ENCODE peak calls at places on chromosomes 2 and 18, in eight cellular contexts. M, Z, F, H, J, O, P and A are unnamed samples.

GRCh38 chr2:138373993-138374408 is 127.6 kb upstream of the SPOPL start:
- DNase-seq in M (no peak), Z (no peak), F (no peak), H (no peak), J (peak), O (no peak), P (peak), A (no peak)

GRCh38 chr2:202035089-202035940 is 1.7 kb downstream of the FZD7 start:
- DNase-seq in M (peak), Z (peak), F (no peak), H (peak), J (no peak), O (peak), P (no peak), A (peak)

GRCh38 chr2:8522682-8523081 is 159.2 kb upstream of the ID2 start:
- DNase-seq in M (no peak), Z (no peak), F (no peak), H (no peak), J (no peak), O (no peak), P (no peak), A (no peak)

GRCh38 chr2:173210270-173211196 is 134.9 kb downstream of the MAP3K20 start:
- DNase-seq in M (peak), Z (peak), F (peak), H (peak), J (peak), O (peak), P (peak), A (no peak)

GRCh38 chr18:62126776-62127175 is 60.1 kb downstream of the PIGN start:
- DNase-seq in M (no peak), Z (no peak), F (no peak), H (no peak), J (no peak), O (no peak), P (no peak), A (no peak)

GRCh38 chr2:25086070-25086560 is 44.2 kb downstream of the EFR3B start:
- DNase-seq in M (no peak), Z (no peak), F (no peak), H (no peak), J (no peak), O (no peak), P (no peak), A (no peak)

GRCh38 chr2:100819365-100820345 is at the start of gene NPAS2:
- DNase-seq in M (peak), Z (peak), F (no peak), H (peak), J (peak), O (peak), P (peak), A (peak)

GRCh38 chr18:9905401-9905922 is 8.4 kb upstream of the VAPA start:
- DNase-seq in M (no peak), Z (no peak), F (no peak), H (no peak), J (no peak), O (no peak), P (no peak), A (no peak)

GRCh38 chr2:163185160-163185559 is 346.6 kb upstream of the KCNH7 start:
- DNase-seq in M (no peak), Z (no peak), F (no peak), H (no peak), J (no peak), O (no peak), P (no peak), A (no peak)

GRCh38 chr2:36820942-36821605 is 124.6 kb downstream of the VIT start:
- DNase-seq in M (no peak), Z (no peak), F (no peak), H (no peak), J (no peak), O (no peak), P (no peak), A (no peak)

GRCh38 chr18:43422483-43422882 is 145.2 kb upstream of the SYT4 start:
- DNase-seq in M (no peak), Z (peak), F (no peak), H (no peak), J (no peak), O (no peak), P (no peak), A (no peak)

GRCh38 chr2:175844169-175844568 is 157.9 kb downstream of the LNPK start:
- DNase-seq in M (no peak), Z (no peak), F (no peak), H (no peak), J (no peak), O (no peak), P (peak), A (no peak)

GRCh38 chr2:85987266-85988178 is 98.7 kb upstream of the ST3GAL5 start:
- DNase-seq in M (no peak), Z (no peak), F (no peak), H (no peak), J (no peak), O (no peak), P (no peak), A (no peak)

GRCh38 chr2:233953106-233953801 is 36.1 kb downstream of the TRPM8 start:
- DNase-seq in M (no peak), Z (no peak), F (no peak), H (no peak), J (no peak), O (no peak), P (no peak), A (no peak)

GRCh38 chr2:204226305-204226861 is 289.8 kb downstream of the ICOS start:
- DNase-seq in M (no peak), Z (no peak), F (no peak), H (no peak), J (no peak), O (peak), P (no peak), A (no peak)

GRCh38 chr2:210502997-210503621 is 26.6 kb upstream of the LANCL1 start:
- DNase-seq in M (no peak), Z (peak), F (no peak), H (peak), J (peak), O (peak), P (peak), A (peak)

GRCh38 chr2:86225581-86225980 is 26.3 kb downstream of the MRPL35 start:
- DNase-seq in M (peak), Z (no peak), F (no peak), H (no peak), J (peak), O (no peak), P (no peak), A (peak)

GRCh38 chr2:230816735-230817134 is 48.0 kb upstream of the ITM2C start:
- DNase-seq in M (peak), Z (no peak), F (no peak), H (no peak), J (no peak), O (peak), P (no peak), A (no peak)

GRCh38 chr2:43169091-43169936 is 57.1 kb downstream of the ZFP36L2 start:
- DNase-seq in M (peak), Z (no peak), F (no peak), H (no peak), J (peak), O (peak), P (peak), A (peak)

GRCh38 chr18:37385846-37386435 is 179.7 kb downstream of the CELF4 start:
- DNase-seq in M (no peak), Z (no peak), F (no peak), H (no peak), J (peak), O (no peak), P (peak), A (no peak)

GRCh38 chr2:196113061-196113974 is 44.7 kb upstream of the DNAH7 start:
- DNase-seq in M (no peak), Z (no peak), F (peak), H (no peak), J (no peak), O (no peak), P (no peak), A (no peak)

GRCh38 chr2:50746526-50746925 is 285.4 kb downstream of the NRXN1 start:
- DNase-seq in M (no peak), Z (peak), F (no peak), H (peak), J (peak), O (no peak), P (peak), A (no peak)

GRCh38 chr2:64311948-64312621 is 141.9 kb upstream of the LGALSL start:
- DNase-seq in M (peak), Z (no peak), F (peak), H (peak), J (no peak), O (peak), P (peak), A (no peak)

GRCh38 chr2:68921646-68922045 is 31.0 kb downstream of the GKN2 start:
- DNase-seq in M (no peak), Z (no peak), F (no peak), H (no peak), J (no peak), O (no peak), P (no peak), A (no peak)

GRCh38 chr2:199457147-199458016 is at the start of gene SATB2:
- DNase-seq in M (no peak), Z (peak), F (no peak), H (peak), J (peak), O (no peak), P (peak), A (peak)

GRCh38 chr2:240595381-240596079 is 9.0 kb downstream of the CAPN10 start:
- DNase-seq in M (no peak), Z (peak), F (no peak), H (peak), J (peak), O (no peak), P (no peak), A (peak)

GRCh38 chr2:675460-675859 is 1.7 kb downstream of the TMEM18 start:
- DNase-seq in M (no peak), Z (no peak), F (no peak), H (no peak), J (no peak), O (no peak), P (no peak), A (no peak)

GRCh38 chr2:224038049-224038829 is 847 bp downstream of the SERPINE2 start:
- DNase-seq in M (peak), Z (peak), F (no peak), H (peak), J (peak), O (no peak), P (peak), A (peak)

GRCh38 chr2:159996792-159997546 is 65.4 kb downstream of the PLA2R1 start:
- DNase-seq in M (no peak), Z (no peak), F (no peak), H (no peak), J (no peak), O (no peak), P (no peak), A (no peak)

GRCh38 chr2:85899849-85900248 is 11.1 kb upstream of the ST3GAL5 start:
- DNase-seq in M (no peak), Z (no peak), F (no peak), H (no peak), J (no peak), O (no peak), P (no peak), A (no peak)

GRCh38 chr2:101125799-101126198 is 25.4 kb downstream of the TBC1D8 start:
- DNase-seq in M (no peak), Z (no peak), F (no peak), H (no peak), J (no peak), O (no peak), P (no peak), A (no peak)

GRCh38 chr2:232876071-232876977 is 6.3 kb downstream of the SNORC start:
- DNase-seq in M (no peak), Z (no peak), F (no peak), H (no peak), J (peak), O (peak), P (peak), A (peak)

GRCh38 chr18:267380-267687 is 513 bp downstream of the THOC1 start:
- DNase-seq in M (no peak), Z (no peak), F (no peak), H (no peak), J (no peak), O (no peak), P (peak), A (no peak)

GRCh38 chr18:43774497-43774896 is 497.2 kb upstream of the SYT4 start:
- DNase-seq in M (no peak), Z (no peak), F (no peak), H (no peak), J (no peak), O (no peak), P (no peak), A (no peak)

GRCh38 chr2:86368181-86368824 is 30.9 kb upstream of the REEP1 start:
- DNase-seq in M (peak), Z (peak), F (no peak), H (peak), J (peak), O (peak), P (peak), A (peak)

GRCh38 chr18:57806201-57806890 is 3.2 kb upstream of the ATP8B1 start:
- DNase-seq in M (no peak), Z (no peak), F (no peak), H (no peak), J (no peak), O (no peak), P (no peak), A (no peak)

GRCh38 chr2:160664603-160665145 is 171.1 kb upstream of the RBMS1 start:
- DNase-seq in M (no peak), Z (no peak), F (no peak), H (no peak), J (no peak), O (no peak), P (no peak), A (no peak)

GRCh38 chr2:40160730-40161129 is 291.2 kb downstream of the SLC8A1 start:
- DNase-seq in M (no peak), Z (no peak), F (no peak), H (no peak), J (no peak), O (no peak), P (no peak), A (no peak)
- TF ChIP-seq CTCF in M (no peak), Z (no peak), F (no peak), H (no peak), J (no peak), O (no peak), P (no peak), A (no peak)

DNA sequence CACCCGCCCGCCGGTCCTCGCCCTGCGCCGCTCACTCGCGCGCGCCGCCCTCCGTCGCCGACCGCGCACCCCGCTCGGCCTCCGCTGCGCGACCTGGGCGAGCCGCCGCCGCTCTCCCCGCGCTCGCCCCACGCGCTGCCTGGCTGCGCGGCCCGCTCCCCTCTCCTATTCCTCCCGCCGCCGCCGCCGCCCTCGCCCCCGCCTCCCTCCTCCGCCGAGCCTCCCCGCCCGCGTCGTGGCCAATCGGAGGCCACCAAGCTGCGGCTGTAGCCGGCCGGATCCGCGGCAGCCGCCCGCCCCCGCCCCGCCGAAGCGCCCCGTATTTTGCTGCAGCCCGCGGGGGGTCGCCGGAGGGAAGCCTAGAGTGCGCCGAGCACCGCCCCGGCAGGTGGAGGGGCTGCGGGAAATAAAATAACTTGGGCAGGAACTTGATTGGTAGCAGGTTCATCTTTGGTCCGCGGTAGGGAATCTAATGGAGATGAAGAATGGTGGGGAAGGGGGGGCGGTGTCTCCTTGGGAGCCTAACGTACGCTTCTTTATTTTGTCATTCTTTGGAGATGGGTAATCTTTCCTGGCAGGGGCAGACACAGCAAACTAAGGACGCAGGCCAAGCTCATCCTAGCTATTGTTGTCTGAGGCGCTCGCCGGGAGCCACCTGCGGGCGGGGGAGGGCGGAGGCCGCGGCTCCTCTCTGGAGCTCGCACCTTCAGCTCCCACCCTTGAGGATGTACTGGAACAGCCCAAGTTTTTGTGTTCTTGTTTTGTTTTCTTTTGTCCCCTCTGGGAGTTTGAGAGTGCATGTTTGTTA is 1.1 kb upstream of the CDH2 start:
- DNase-seq in M (peak), Z (peak), F (no peak), H (peak), J (peak), O (peak), P (peak), A (no peak)
- TF ChIP-seq CTCF in M (no peak), Z (no peak), F (no peak), H (no peak), J (no peak), O (no peak), P (no peak), A (no peak)

GRCh38 chr18:30177056-30177455 is 865.5 kb downstream of the DSC3 start:
- DNase-seq in M (no peak), Z (no peak), F (no peak), H (no peak), J (no peak), O (no peak), P (peak), A (no peak)
- TF ChIP-seq CTCF in M (no peak), Z (no peak), F (no peak), H (no peak), J (no peak), O (no peak), P (no peak), A (no peak)

DNA sequence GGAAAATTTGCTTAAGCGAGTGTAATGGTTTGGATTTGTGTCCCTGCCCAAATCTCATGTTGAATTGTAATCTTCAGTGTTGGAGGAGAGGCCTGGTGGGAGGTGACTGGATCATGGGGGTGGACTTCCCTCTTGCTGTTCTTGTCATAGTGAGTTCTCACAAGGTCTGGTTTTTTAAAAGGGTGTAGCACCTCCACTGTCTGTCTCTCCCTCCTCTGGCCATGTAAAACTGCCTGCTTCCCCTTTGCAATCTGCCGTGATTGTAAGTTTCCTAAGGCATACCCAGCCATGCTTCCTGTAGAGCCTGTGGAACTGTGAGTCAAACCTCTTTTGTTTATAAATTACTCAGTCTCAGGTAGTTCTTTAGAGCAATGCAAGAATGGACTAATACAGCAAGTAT is 6.6 kb downstream of the YIPF4 start:
- DNase-seq in M (no peak), Z (no peak), F (no peak), H (no peak), J (no peak), O (no peak), P (no peak), A (no peak)
- TF ChIP-seq CTCF in M (no peak), Z (no peak), F (no peak), H (no peak), J (no peak), O (no peak), P (no peak), A (no peak)

DNA sequence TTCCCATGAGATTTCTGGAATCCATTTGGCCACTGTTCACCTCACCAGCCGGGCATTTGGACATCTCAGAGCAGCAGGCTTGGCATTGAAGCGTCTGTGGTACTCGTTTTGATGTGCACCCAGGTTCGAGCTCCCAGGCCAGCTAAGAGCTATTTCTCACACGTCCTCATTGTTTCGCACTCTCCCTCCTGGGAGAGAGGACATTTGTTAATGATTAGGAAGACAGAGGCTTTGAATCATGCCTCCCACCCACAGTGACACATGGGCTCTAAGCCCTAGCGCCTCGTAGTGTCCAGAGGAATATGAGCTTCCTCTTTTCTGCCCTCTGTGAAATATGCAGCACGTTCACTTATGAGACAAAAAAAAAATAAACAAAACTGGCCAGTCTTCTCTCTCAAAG is 361.8 kb downstream of the RND3 start:
- DNase-seq in M (no peak), Z (no peak), F (no peak), H (no peak), J (peak), O (no peak), P (no peak), A (no peak)
- TF ChIP-seq CTCF in M (no peak), Z (no peak), F (peak), H (no peak), J (no peak), O (no peak), P (no peak), A (no peak)

GRCh38 chr2:23803965-23804542 is 122.9 kb downstream of the ATAD2B start:
- DNase-seq in M (peak), Z (no peak), F (no peak), H (no peak), J (no peak), O (peak), P (no peak), A (no peak)
- TF ChIP-seq CTCF in M (peak), Z (no peak), F (no peak), H (peak), J (no peak), O (no peak), P (peak), A (no peak)

GRCh38 chr2:74457549-74458131 is 598 bp upstream of the WBP1 start:
- DNase-seq in M (peak), Z (peak), F (no peak), H (peak), J (peak), O (peak), P (peak), A (peak)

GRCh38 chr2:74458957-74459290 is 686 bp downstream of the WBP1 start:
- DNase-seq in M (no peak), Z (no peak), F (no peak), H (no peak), J (no peak), O (no peak), P (no peak), A (no peak)

GRCh38 chr2:74454654-74455511 is at the start of gene INO80B:
- DNase-seq in M (peak), Z (peak), F (peak), H (peak), J (peak), O (peak), P (peak), A (peak)

GRCh38 chr2:74458132-74458956 is at the start of gene WBP1:
- DNase-seq in M (peak), Z (peak), F (peak), H (peak), J (peak), O (peak), P (peak), A (peak)

DNA sequence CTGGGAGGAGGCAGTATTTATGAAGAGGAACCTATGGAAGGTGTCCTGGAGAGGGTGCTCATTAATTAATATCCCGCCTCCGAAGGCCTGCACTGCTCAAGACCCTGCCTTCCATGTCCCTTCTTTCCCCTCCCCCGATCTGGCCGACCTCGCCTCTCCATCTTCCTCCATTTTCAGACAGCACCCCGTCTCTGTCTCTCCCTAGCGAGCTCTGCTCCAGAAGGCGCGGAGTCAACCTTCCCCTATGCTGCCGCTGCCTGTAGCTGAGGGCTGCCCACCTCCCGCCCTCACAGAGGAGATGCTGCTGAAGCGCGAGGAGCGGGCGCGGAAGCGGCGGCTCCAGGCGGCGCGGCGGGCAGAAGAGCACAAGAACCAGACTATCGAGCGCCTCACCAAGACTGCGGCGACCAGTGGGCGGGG is 1.1 kb upstream of the WBP1 start:
- DNase-seq in M (no peak), Z (no peak), F (no peak), H (no peak), J (no peak), O (no peak), P (no peak), A (no peak)
- TF ChIP-seq CTCF in M (no peak), Z (no peak), F (no peak), H (no peak), J (no peak), O (no peak), P (no peak), A (no peak)

GRCh38 chr2:11129598-11130449 is 25.4 kb upstream of the SLC66A3 start:
- DNase-seq in M (peak), Z (peak), F (no peak), H (peak), J (peak), O (peak), P (peak), A (peak)
- TF ChIP-seq CTCF in M (peak), Z (no peak), F (no peak), H (peak), J (peak), O (peak), P (peak), A (peak)